ENCODE peak calls at places on chromosomes 7 and 10, in eight cellular contexts. P, V, E, L, R, B, Y and A are unnamed samples.

GRCh38 chr7:32905175-32905662 is 13.7 kb upstream of the KBTBD2 start:
- DNase-seq in P (peak), V (no peak), E (no peak), L (no peak), R (no peak), B (peak), Y (no peak), A (no peak)

GRCh38 chr10:86409183-86409582 is 42.6 kb upstream of the GRID1 start:
- DNase-seq in P (no peak), V (no peak), E (no peak), L (no peak), R (no peak), B (no peak), Y (no peak), A (no peak)

GRCh38 chr10:74029943-74030342 is 32.0 kb downstream of the VCL start:
- DNase-seq in P (no peak), V (no peak), E (no peak), L (no peak), R (no peak), B (no peak), Y (no peak), A (no peak)

GRCh38 chr10:98405422-98405821 is 9.6 kb downstream of the PYROXD2 start:
- DNase-seq in P (no peak), V (no peak), E (no peak), L (no peak), R (no peak), B (no peak), Y (no peak), A (no peak)

GRCh38 chr10:113058175-113058961 is 108.3 kb downstream of the TCF7L2 start:
- DNase-seq in P (no peak), V (no peak), E (no peak), L (peak), R (no peak), B (no peak), Y (peak), A (no peak)

GRCh38 chr10:1604246-1604645 is 133.1 kb downstream of the ADARB2 start:
- DNase-seq in P (no peak), V (no peak), E (no peak), L (no peak), R (no peak), B (no peak), Y (no peak), A (no peak)

GRCh38 chr10:129695671-129696070 is 228.6 kb downstream of the MGMT start:
- DNase-seq in P (no peak), V (no peak), E (no peak), L (no peak), R (no peak), B (no peak), Y (no peak), A (no peak)

GRCh38 chr7:22726849-22727792 is at the start of gene IL6:
- DNase-seq in P (peak), V (peak), E (no peak), L (peak), R (peak), B (peak), Y (peak), A (peak)

GRCh38 chr7:43834463-43835251 is 34.7 kb downstream of the MRPS24 start:
- DNase-seq in P (peak), V (peak), E (no peak), L (no peak), R (no peak), B (peak), Y (no peak), A (no peak)

GRCh38 chr7:54841772-54842707 is 83.0 kb upstream of the SEC61G start:
- DNase-seq in P (no peak), V (no peak), E (no peak), L (no peak), R (peak), B (peak), Y (no peak), A (no peak)

GRCh38 chr10:27537812-27538211 is 33.7 kb downstream of the RAB18 start:
- DNase-seq in P (no peak), V (no peak), E (no peak), L (no peak), R (no peak), B (no peak), Y (no peak), A (no peak)

GRCh38 chr7:1120791-1121190 is 32.9 kb downstream of the GPER1 start:
- DNase-seq in P (no peak), V (no peak), E (no peak), L (no peak), R (no peak), B (no peak), Y (no peak), A (no peak)